ENCODE peak calls at places on chromosome 4, in seven cellular contexts. F is SK-N-SH, K is K562, J is GM12878, P is H1, T is NT2/D1, R is HepG2. D is an unnamed sample.

GRCh38 chr4:124636793-124637192 is 75.7 kb downstream of the ANKRD50 start:
- DNase-seq in J (no peak), R (no peak), K (no peak), P (peak; percentile 58), T (peak; percentile 47), F (no peak), D (no peak)

GRCh38 chr4:39375478-39375877 is 9.3 kb upstream of the RFC1 start:
- DNase-seq in J (no peak), F (no peak), T (no peak), K (no peak), P (no peak), R (peak; percentile 89), D (no peak)

GRCh38 chr4:98539741-98540140 is 118.7 kb downstream of the TSPAN5 start:
- DNase-seq in P (no peak), R (no peak), J (no peak), F (no peak), K (no peak), T (no peak), D (no peak)

GRCh38 chr4:99723555-99724450 is 66.2 kb upstream of the C4orf54 start:
- DNase-seq in K (peak; percentile 74), P (no peak), F (peak; percentile 4), R (peak; percentile 58), J (no peak), T (no peak), D (peak; percentile 10)

GRCh38 chr4:121758896-121759568 is 5.9 kb downstream of the SMIM43 start:
- DNase-seq in K (no peak), F (no peak), P (no peak), T (no peak), J (no peak), R (no peak), D (no peak)

GRCh38 chr4:126888968-126889367 is 743.8 kb upstream of the INTU start:
- DNase-seq in K (no peak), F (no peak), J (no peak), T (no peak), P (no peak), R (no peak), D (no peak)

GRCh38 chr4:118749347-118749988 is 64.3 kb downstream of the METTL14 start:
- DNase-seq in F (peak; percentile 30), R (no peak), K (no peak), P (no peak), T (no peak), J (no peak), D (no peak)

GRCh38 chr4:88097301-88097700 is 61.1 kb downstream of the ABCG2 start:
- DNase-seq in P (no peak), J (no peak), R (no peak), K (no peak), F (no peak), T (no peak), D (no peak)

GRCh38 chr4:166680801-166681200 is 553.5 kb downstream of the SPOCK3 start:
- DNase-seq in T (no peak), R (no peak), J (no peak), F (no peak), K (no peak), P (no peak), D (no peak)

GRCh38 chr4:6298852-6299251 is 29.2 kb downstream of the WFS1 start:
- DNase-seq in J (no peak), K (no peak), P (no peak), R (no peak), F (no peak), T (no peak), D (no peak)
- TF ChIP-seq YY1 in J (no peak), K (no peak), P (no peak), R (no peak), F (no peak), T (no peak), D (no peak)

DNA sequence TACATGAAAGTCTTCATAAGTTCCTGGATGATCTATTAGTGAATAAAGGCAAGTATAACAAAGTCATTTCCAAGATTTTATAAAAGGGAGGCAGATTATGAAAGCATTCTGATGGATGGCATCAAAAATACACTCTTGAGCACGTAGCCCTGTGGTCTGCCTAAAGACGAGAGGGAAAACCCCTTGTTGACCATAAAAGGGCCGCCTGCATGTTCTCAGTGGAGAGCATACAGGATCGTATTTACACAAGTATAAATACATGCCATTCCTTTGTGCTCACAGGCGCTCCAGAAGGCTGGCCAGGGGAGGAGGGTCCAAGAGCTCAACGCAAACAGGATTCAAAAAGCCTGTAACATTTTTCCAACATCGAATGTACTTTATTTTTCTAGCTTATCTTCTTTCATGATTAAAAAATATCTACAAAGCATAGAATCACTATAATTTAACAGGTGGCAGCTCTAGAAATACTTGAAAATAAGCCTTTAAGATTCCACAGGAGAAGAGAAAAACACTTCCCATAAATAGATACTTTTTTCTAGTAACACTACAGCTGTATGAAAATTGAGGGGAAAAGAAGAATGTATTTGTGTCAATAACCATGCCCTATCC is 29.6 kb downstream of the PDGFC start:
- DNase-seq in J (no peak), P (peak; percentile 21), R (peak; percentile 98), T (peak; percentile 6), F (no peak), K (no peak), D (no peak)
- H3K4me3 ChIP-seq in J (no peak overlapping the region), P (peak overlapping the region; percentile 33), R (peak overlapping the region; percentile 57), T (no peak overlapping the region), F (peak overlapping the region; percentile 21), K (no peak overlapping the region), D (no peak overlapping the region)

DNA sequence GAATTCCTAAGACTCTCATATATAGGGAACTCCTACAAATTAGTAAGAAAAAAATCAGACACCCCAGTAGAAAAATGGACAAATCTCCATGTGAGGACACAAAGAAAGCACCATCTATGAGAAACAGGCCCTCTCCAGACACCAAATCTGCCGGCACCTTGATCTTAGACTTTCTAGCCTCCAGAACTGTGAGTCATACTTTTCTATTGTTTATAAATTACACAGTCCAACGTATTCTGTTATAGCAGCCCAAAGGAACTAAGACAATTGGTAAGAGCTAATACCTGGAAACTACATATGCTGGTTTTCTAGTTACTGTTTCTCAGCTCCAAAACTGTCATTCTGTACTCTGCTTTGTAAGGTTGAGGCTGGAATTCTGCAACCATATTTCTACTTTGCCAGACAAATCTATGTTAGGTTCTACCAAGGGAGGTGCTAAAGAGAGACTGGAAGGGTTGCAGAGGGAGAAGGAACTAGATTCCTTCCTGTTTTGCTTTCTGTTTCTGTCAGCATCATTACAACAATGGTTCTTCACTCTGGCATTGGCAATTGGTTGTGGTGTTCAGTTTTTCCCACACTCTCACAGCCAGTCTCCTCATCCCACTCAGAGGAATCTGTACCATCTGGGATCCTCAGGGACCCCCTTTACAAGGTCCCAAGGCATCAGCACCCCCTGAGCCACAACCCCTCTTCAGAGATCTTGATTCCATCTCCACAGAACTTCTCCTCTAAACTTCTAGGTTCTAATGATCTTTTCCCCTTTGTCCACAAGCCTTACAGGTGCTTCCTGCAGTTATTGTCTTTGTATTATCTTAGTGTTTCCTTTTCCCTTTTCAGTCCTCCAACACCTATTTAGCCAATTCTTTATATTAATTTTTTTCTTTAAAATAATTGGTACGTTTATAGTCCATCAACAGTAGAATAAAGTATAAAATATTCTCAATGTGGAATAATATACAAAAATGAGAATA is 35.5 kb upstream of the FAM241A start:
- DNase-seq in F (no peak), K (no peak), P (no peak), T (no peak), R (peak; percentile 20), J (peak; percentile 13), D (no peak)
- TF ChIP-seq YY1 in F (no peak), K (no peak), P (no peak), T (no peak), R (no peak), J (no peak), D (no peak)

DNA sequence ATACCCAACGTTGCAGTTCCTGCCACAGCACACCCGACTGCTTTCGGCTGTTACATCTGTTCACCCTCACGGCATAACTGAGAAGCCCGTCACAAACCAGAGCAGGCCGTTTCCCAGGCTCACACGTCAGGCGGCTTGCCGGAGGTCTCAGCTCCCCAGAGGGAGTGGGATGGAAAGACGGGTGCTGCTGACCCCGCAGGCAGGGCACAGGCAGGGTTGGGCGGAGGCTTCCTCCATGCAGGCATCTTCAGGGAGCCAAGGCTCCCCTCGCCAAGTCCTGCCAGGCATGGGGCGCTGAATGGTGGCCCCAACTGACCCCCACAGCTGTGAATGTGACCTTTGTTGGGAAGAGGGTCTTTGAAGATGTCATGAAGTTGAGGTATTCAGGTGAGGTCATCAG is 57.5 kb downstream of the ACOX3 start:
- DNase-seq in F (no peak), T (no peak), K (no peak), J (no peak), P (no peak), R (no peak), D (no peak)
- H3K4me3 ChIP-seq in F (no peak overlapping the region), T (no peak overlapping the region), K (no peak overlapping the region), J (no peak overlapping the region), P (no peak overlapping the region), R (no peak overlapping the region), D (no peak overlapping the region)

DNA sequence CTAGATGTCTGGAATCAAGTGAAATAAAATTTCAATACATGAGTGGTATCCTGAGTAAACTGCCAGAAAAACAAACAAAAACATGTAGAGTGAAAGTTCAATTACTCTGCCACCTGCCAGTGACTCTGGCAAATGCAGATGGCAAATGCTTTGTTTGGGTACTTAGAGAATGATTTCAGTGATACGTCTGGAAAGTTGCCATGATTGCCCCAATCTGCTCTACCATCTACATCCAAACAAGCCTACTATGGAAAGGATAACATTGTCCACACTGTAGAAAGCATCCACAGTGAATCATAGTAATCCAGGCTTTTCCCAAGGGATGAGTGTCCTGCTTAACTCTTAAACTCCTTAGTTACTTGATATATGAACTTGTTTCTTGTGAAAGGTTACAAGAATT is 3.4 kb downstream of the SPATA4 start:
- DNase-seq in R (no peak), J (no peak), K (no peak), T (no peak), F (peak; percentile 32), P (no peak), D (no peak)
- TF ChIP-seq YY1 in R (no peak), J (no peak), K (no peak), T (no peak), F (no peak), P (no peak), D (no peak)

D was measured in HCT116.